ENCODE peak calls at places on chromosomes 12 and 14, in seven cellular contexts. One of them, this sample, is unnamed.

GRCh38 chr14:90266441-90267154 is 10.2 kb downstream of the PSMC1 start:
- DNase-seq in GM23248: no peak
- DNase-seq in heart right ventricle: no peak
- DNase-seq in esophagus squamous epithelium: no peak
- DNase-seq in CD4-positive, alpha-beta T cell: no peak
- DNase-seq in osteoblast: no peak
- DNase-seq in pancreas: no peak
- DNase-seq in this sample: no peak

GRCh38 chr12:43381879-43382278 is 170.1 kb downstream of the ADAMTS20 start:
- DNase-seq in GM23248: no peak
- DNase-seq in pancreas: no peak
- DNase-seq in osteoblast: no peak
- DNase-seq in esophagus squamous epithelium: no peak
- DNase-seq in CD4-positive, alpha-beta T cell: no peak
- DNase-seq in heart right ventricle: no peak
- DNase-seq in this sample: no peak

GRCh38 chr12:64252708-64253107 is 30.6 kb upstream of the KICS2 start:
- DNase-seq in heart right ventricle: no peak
- DNase-seq in GM23248: peak
- DNase-seq in CD4-positive, alpha-beta T cell: no peak
- DNase-seq in osteoblast: no peak
- DNase-seq in esophagus squamous epithelium: no peak
- DNase-seq in pancreas: no peak
- DNase-seq in this sample: no peak

GRCh38 chr12:34396006-34396860 is 373.9 kb downstream of the ALG10 start:
- DNase-seq in pancreas: peak
- DNase-seq in GM23248: no peak
- DNase-seq in heart right ventricle: no peak
- DNase-seq in CD4-positive, alpha-beta T cell: no peak
- DNase-seq in esophagus squamous epithelium: no peak
- DNase-seq in osteoblast: peak
- DNase-seq in this sample: no peak

GRCh38 chr12:6195665-6196535 is 4.3 kb upstream of the CD9 start:
- DNase-seq in GM23248: peak
- DNase-seq in osteoblast: peak
- DNase-seq in heart right ventricle: peak
- DNase-seq in CD4-positive, alpha-beta T cell: peak
- DNase-seq in pancreas: peak
- DNase-seq in esophagus squamous epithelium: no peak
- DNase-seq in this sample: no peak

GRCh38 chr12:65798903-65799302 is 25.4 kb upstream of the HMGA2 start:
- DNase-seq in pancreas: no peak
- DNase-seq in GM23248: no peak
- DNase-seq in osteoblast: no peak
- DNase-seq in heart right ventricle: no peak
- DNase-seq in CD4-positive, alpha-beta T cell: no peak
- DNase-seq in esophagus squamous epithelium: no peak
- DNase-seq in this sample: no peak

GRCh38 chr14:30791522-30792351 is 82.6 kb upstream of the COCH start:
- DNase-seq in heart right ventricle: no peak
- DNase-seq in esophagus squamous epithelium: no peak
- DNase-seq in pancreas: no peak
- DNase-seq in CD4-positive, alpha-beta T cell: no peak
- DNase-seq in GM23248: no peak
- DNase-seq in osteoblast: no peak
- DNase-seq in this sample: no peak

GRCh38 chr14:106586098-106586704 is 1059.8 kb downstream of the TMEM121 start:
- DNase-seq in osteoblast: no peak
- DNase-seq in CD4-positive, alpha-beta T cell: peak
- DNase-seq in GM23248: no peak
- DNase-seq in esophagus squamous epithelium: no peak
- DNase-seq in heart right ventricle: no peak
- DNase-seq in pancreas: peak
- DNase-seq in this sample: no peak

GRCh38 chr14:41766772-41767171 is 160.1 kb downstream of the LRFN5 start:
- DNase-seq in GM23248: no peak
- DNase-seq in osteoblast: no peak
- DNase-seq in esophagus squamous epithelium: no peak
- DNase-seq in CD4-positive, alpha-beta T cell: no peak
- DNase-seq in pancreas: no peak
- DNase-seq in heart right ventricle: no peak
- DNase-seq in this sample: no peak

GRCh38 chr14:100359111-100359510 is 36.0 kb downstream of the SLC25A47 start:
- DNase-seq in heart right ventricle: no peak
- DNase-seq in CD4-positive, alpha-beta T cell: no peak
- DNase-seq in GM23248: no peak
- DNase-seq in osteoblast: no peak
- DNase-seq in esophagus squamous epithelium: no peak
- DNase-seq in pancreas: no peak
- DNase-seq in this sample: no peak

GRCh38 chr12:108214486-108214885 is 85.4 kb downstream of the WSCD2 start:
- DNase-seq in CD4-positive, alpha-beta T cell: no peak
- DNase-seq in esophagus squamous epithelium: no peak
- DNase-seq in osteoblast: no peak
- DNase-seq in heart right ventricle: peak
- DNase-seq in GM23248: peak
- DNase-seq in pancreas: peak
- DNase-seq in this sample: no peak

GRCh38 chr12:646303-647038 is 16.8 kb downstream of the NINJ2 start:
- DNase-seq in esophagus squamous epithelium: no peak
- DNase-seq in GM23248: peak
- DNase-seq in pancreas: no peak
- DNase-seq in heart right ventricle: peak
- DNase-seq in osteoblast: peak
- DNase-seq in CD4-positive, alpha-beta T cell: no peak
- DNase-seq in this sample: no peak

GRCh38 chr14:101098641-101099040 is 195.1 kb upstream of the RTL1 start:
- DNase-seq in heart right ventricle: no peak
- DNase-seq in GM23248: no peak
- DNase-seq in CD4-positive, alpha-beta T cell: no peak
- DNase-seq in esophagus squamous epithelium: no peak
- DNase-seq in pancreas: no peak
- DNase-seq in osteoblast: no peak
- DNase-seq in this sample: no peak

GRCh38 chr12:10288989-10289388 is 18.7 kb upstream of the KLRD1 start:
- DNase-seq in CD4-positive, alpha-beta T cell: no peak
- DNase-seq in esophagus squamous epithelium: no peak
- DNase-seq in pancreas: no peak
- DNase-seq in osteoblast: no peak
- DNase-seq in heart right ventricle: no peak
- DNase-seq in GM23248: no peak
- DNase-seq in this sample: no peak

GRCh38 chr14:64194404-64194803 is 99.8 kb downstream of the ESR2 start:
- DNase-seq in pancreas: no peak
- DNase-seq in esophagus squamous epithelium: no peak
- DNase-seq in GM23248: no peak
- DNase-seq in CD4-positive, alpha-beta T cell: no peak
- DNase-seq in osteoblast: no peak
- DNase-seq in heart right ventricle: no peak
- DNase-seq in this sample: no peak

GRCh38 chr12:114757926-114758325 is 74.0 kb upstream of the TBX3 start:
- DNase-seq in pancreas: no peak
- DNase-seq in CD4-positive, alpha-beta T cell: no peak
- DNase-seq in heart right ventricle: no peak
- DNase-seq in GM23248: no peak
- DNase-seq in osteoblast: no peak
- DNase-seq in esophagus squamous epithelium: no peak
- DNase-seq in this sample: no peak
- H3K27ac ChIP-seq in pancreas: no peak
- H3K27ac ChIP-seq in CD4-positive, alpha-beta T cell: no peak
- H3K27ac ChIP-seq in heart right ventricle: no peak
- H3K27ac ChIP-seq in GM23248: no peak
- H3K27ac ChIP-seq in osteoblast: no peak
- H3K27ac ChIP-seq in esophagus squamous epithelium: no peak
- H3K27ac ChIP-seq in this sample: no peak

DNA sequence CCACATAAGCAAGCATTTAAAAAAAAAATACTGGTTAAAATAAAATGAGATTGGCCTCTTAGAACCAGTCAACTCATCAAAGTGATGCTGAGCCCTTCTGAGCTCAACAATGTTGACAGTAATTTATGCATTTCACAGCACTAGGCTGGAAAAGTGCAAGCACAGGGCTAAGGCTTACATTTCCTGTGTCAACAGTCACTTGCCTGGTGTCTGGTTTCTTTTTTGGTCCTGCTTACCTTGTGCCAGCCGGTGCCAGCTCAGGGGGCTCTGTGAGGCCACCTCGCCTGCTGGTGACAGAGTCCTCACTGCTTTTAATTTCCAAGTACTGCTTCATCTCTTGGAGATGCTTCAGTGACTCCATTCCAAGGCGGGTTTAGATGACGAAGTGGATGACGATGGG is 53.1 kb upstream of the KCNA1 start:
- DNase-seq in osteoblast: no peak
- DNase-seq in pancreas: no peak
- DNase-seq in heart right ventricle: no peak
- DNase-seq in GM23248: no peak
- DNase-seq in esophagus squamous epithelium: no peak
- DNase-seq in CD4-positive, alpha-beta T cell: no peak
- DNase-seq in this sample: no peak
- H3K27ac ChIP-seq in osteoblast: no peak
- H3K27ac ChIP-seq in pancreas: no peak
- H3K27ac ChIP-seq in heart right ventricle: no peak
- H3K27ac ChIP-seq in GM23248: no peak
- H3K27ac ChIP-seq in esophagus squamous epithelium: no peak
- H3K27ac ChIP-seq in CD4-positive, alpha-beta T cell: no peak
- H3K27ac ChIP-seq in this sample: no peak

GRCh38 chr12:8917751-8918150 is 3.4 kb downstream of the PHC1 start:
- DNase-seq in osteoblast: peak
- DNase-seq in pancreas: no peak
- DNase-seq in esophagus squamous epithelium: no peak
- DNase-seq in heart right ventricle: no peak
- DNase-seq in GM23248: no peak
- DNase-seq in CD4-positive, alpha-beta T cell: no peak
- DNase-seq in this sample: no peak

GRCh38 chr12:8917031-8917430 is 2.7 kb downstream of the PHC1 start:
- DNase-seq in osteoblast: peak
- DNase-seq in pancreas: no peak
- DNase-seq in GM23248: no peak
- DNase-seq in heart right ventricle: no peak
- DNase-seq in esophagus squamous epithelium: no peak
- DNase-seq in CD4-positive, alpha-beta T cell: no peak
- DNase-seq in this sample: no peak

DNA sequence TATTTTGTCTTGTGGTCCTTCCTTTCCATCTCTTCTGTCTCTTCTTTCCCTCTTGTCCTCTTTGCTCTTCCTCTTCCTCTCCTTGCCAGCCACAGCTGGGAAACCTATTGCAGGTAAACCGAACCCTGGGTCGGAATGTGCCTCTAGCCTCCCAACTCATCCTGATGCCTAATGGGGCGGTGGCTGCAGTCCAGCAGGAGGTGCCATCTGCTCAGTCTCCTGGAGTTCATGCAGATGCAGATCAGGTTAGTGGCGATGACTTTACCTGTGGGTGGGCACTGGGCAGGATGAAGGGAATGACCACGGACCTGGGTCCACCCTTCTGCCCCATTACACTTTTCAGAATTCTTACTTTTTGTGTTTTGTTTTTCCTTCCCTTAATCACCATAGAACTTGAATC is 8.2 kb downstream of the PHC1 start:
- DNase-seq in CD4-positive, alpha-beta T cell: no peak
- DNase-seq in osteoblast: no peak
- DNase-seq in heart right ventricle: no peak
- DNase-seq in esophagus squamous epithelium: no peak
- DNase-seq in pancreas: no peak
- DNase-seq in GM23248: no peak
- DNase-seq in this sample: no peak
- H3K27ac ChIP-seq in CD4-positive, alpha-beta T cell: no peak
- H3K27ac ChIP-seq in osteoblast: no peak
- H3K27ac ChIP-seq in heart right ventricle: no peak
- H3K27ac ChIP-seq in esophagus squamous epithelium: no peak
- H3K27ac ChIP-seq in pancreas: no peak
- H3K27ac ChIP-seq in GM23248: no peak
- H3K27ac ChIP-seq in this sample: no peak

DNA sequence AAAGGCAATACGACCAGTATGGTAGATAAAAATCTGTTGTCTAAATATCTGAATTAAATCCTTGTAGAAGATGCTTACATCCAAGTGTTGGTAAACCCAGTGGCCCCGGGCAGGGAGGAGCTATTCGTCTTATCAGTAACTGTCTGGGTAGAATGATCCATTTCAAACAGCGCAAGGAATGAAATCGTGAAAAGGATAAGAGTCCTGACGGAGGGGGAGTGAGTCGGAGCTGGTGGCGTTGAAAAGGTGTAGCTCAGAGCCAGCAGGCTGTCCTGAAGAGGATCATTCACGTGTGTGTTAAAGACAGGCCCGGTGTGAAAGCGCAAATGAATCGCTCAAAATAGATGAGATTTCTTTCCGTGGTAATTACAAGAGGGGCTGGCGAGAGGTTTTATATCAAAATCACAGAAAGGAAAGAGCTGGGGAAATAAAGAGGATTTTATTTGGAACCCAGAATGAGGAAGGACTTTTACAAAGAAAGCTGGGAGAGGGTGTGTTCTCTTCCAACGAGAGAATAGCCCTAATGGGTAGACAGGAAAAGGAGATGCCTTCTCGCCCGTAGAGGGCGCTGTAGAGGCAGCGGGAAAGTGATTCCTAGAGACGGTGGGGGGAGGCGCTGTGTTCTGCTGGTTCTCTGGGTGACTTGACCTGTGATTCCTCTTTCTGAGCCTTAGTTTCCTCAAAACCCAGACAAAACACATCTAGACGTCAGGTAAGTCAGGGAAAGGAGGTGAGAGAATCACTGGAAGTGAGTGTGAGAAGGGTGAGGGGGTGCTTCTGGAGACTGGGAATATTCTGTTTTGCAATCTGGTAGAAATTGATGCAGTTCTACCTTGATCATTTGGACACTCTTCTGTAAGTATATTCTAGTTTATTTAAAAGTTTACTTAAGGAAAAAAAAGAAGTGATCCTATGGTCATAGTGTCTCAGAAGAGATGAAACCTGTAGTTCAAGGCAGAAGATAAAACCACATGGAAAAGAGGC is 39.3 kb downstream of the SRRM4 start:
- DNase-seq in GM23248: peak
- DNase-seq in pancreas: peak
- DNase-seq in esophagus squamous epithelium: no peak
- DNase-seq in heart right ventricle: peak
- DNase-seq in CD4-positive, alpha-beta T cell: no peak
- DNase-seq in osteoblast: no peak
- DNase-seq in this sample: peak
- H3K27ac ChIP-seq in GM23248: no peak
- H3K27ac ChIP-seq in pancreas: no peak
- H3K27ac ChIP-seq in esophagus squamous epithelium: no peak
- H3K27ac ChIP-seq in heart right ventricle: no peak
- H3K27ac ChIP-seq in CD4-positive, alpha-beta T cell: no peak
- H3K27ac ChIP-seq in osteoblast: no peak
- H3K27ac ChIP-seq in this sample: no peak